ENCODE peak calls at places on chromosome 1, in five cellular contexts. One of them, this sample, is unnamed.

GRCh38 chr1:187514110-187514509 is 685.4 kb downstream of the PLA2G4A start:
- DNase-seq in upper lobe of right lung: no peak
- DNase-seq in PC-3: no peak
- DNase-seq in IMR-90: no peak
- DNase-seq in gastrocnemius medialis: no peak
- DNase-seq in this sample: no peak

GRCh38 chr1:203701606-203702005 is 63.4 kb upstream of the LAX1 start:
- DNase-seq in upper lobe of right lung: no peak
- DNase-seq in PC-3: peak
- DNase-seq in IMR-90: no peak
- DNase-seq in gastrocnemius medialis: no peak
- DNase-seq in this sample: no peak

GRCh38 chr1:170175477-170175876 is 29.7 kb downstream of the NTMT2 start:
- DNase-seq in upper lobe of right lung: no peak
- DNase-seq in PC-3: no peak
- DNase-seq in IMR-90: no peak
- DNase-seq in gastrocnemius medialis: no peak
- DNase-seq in this sample: no peak

GRCh38 chr1:185369786-185370185 is 52.7 kb upstream of the IVNS1ABP start:
- DNase-seq in upper lobe of right lung: no peak
- DNase-seq in PC-3: peak
- DNase-seq in IMR-90: no peak
- DNase-seq in gastrocnemius medialis: no peak
- DNase-seq in this sample: no peak

GRCh38 chr1:61316493-61316892 is 234.1 kb downstream of the NFIA start:
- DNase-seq in upper lobe of right lung: no peak
- DNase-seq in PC-3: no peak
- DNase-seq in IMR-90: no peak
- DNase-seq in gastrocnemius medialis: no peak
- DNase-seq in this sample: no peak

GRCh38 chr1:7857951-7858350 is 5.1 kb upstream of the UTS2 start:
- DNase-seq in upper lobe of right lung: no peak
- DNase-seq in PC-3: peak
- DNase-seq in IMR-90: no peak
- DNase-seq in gastrocnemius medialis: no peak
- DNase-seq in this sample: no peak

GRCh38 chr1:155174334-155175280 is 958 bp downstream of the TRIM46 start:
- DNase-seq in upper lobe of right lung: peak
- DNase-seq in PC-3: peak
- DNase-seq in IMR-90: peak
- DNase-seq in gastrocnemius medialis: no peak
- DNase-seq in this sample: no peak

GRCh38 chr1:111517464-111518225 is 14.2 kb upstream of the ADORA3 start:
- DNase-seq in upper lobe of right lung: no peak
- DNase-seq in PC-3: no peak
- DNase-seq in IMR-90: no peak
- DNase-seq in gastrocnemius medialis: no peak
- DNase-seq in this sample: no peak

GRCh38 chr1:50610563-50610962 is 187.3 kb upstream of the DMRTA2 start:
- DNase-seq in upper lobe of right lung: no peak
- DNase-seq in PC-3: no peak
- DNase-seq in IMR-90: no peak
- DNase-seq in gastrocnemius medialis: no peak
- DNase-seq in this sample: no peak

GRCh38 chr1:8325771-8326170 is 7.9 kb downstream of the SLC45A1 start:
- DNase-seq in upper lobe of right lung: no peak
- DNase-seq in PC-3: no peak
- DNase-seq in IMR-90: no peak
- DNase-seq in gastrocnemius medialis: no peak
- DNase-seq in this sample: no peak

GRCh38 chr1:43565600-43566360 is 35.1 kb downstream of the PTPRF start:
- DNase-seq in upper lobe of right lung: peak
- DNase-seq in PC-3: no peak
- DNase-seq in IMR-90: peak
- DNase-seq in gastrocnemius medialis: no peak
- DNase-seq in this sample: no peak

GRCh38 chr1:111565079-111565478 is 54.5 kb upstream of the RAP1A start:
- DNase-seq in upper lobe of right lung: no peak
- DNase-seq in PC-3: peak
- DNase-seq in IMR-90: peak
- DNase-seq in gastrocnemius medialis: no peak
- DNase-seq in this sample: peak

GRCh38 chr1:12161662-12162458 is 4.9 kb upstream of the TNFRSF1B start:
- DNase-seq in upper lobe of right lung: peak
- DNase-seq in PC-3: peak
- DNase-seq in IMR-90: peak
- DNase-seq in gastrocnemius medialis: peak
- DNase-seq in this sample: peak

GRCh38 chr1:87358219-87358618 is 29.5 kb downstream of the LMO4 start:
- DNase-seq in upper lobe of right lung: no peak
- DNase-seq in PC-3: no peak
- DNase-seq in IMR-90: no peak
- DNase-seq in gastrocnemius medialis: no peak
- DNase-seq in this sample: no peak

GRCh38 chr1:247111259-247111635 is 7.1 kb upstream of the ZNF669 start:
- DNase-seq in upper lobe of right lung: no peak
- DNase-seq in PC-3: no peak
- DNase-seq in IMR-90: no peak
- DNase-seq in gastrocnemius medialis: no peak
- DNase-seq in this sample: no peak

GRCh38 chr1:162035241-162035640 is 11.6 kb upstream of the OLFML2B start:
- DNase-seq in upper lobe of right lung: no peak
- DNase-seq in PC-3: peak
- DNase-seq in IMR-90: no peak
- DNase-seq in gastrocnemius medialis: no peak
- DNase-seq in this sample: no peak

GRCh38 chr1:53326598-53327182 is 1.2 kb downstream of the LRP8 start:
- DNase-seq in upper lobe of right lung: peak
- DNase-seq in PC-3: peak
- DNase-seq in IMR-90: no peak
- DNase-seq in gastrocnemius medialis: no peak
- DNase-seq in this sample: no peak

GRCh38 chr1:18243503-18244175 is 136.0 kb downstream of the IGSF21 start:
- DNase-seq in upper lobe of right lung: no peak
- DNase-seq in PC-3: no peak
- DNase-seq in IMR-90: no peak
- DNase-seq in gastrocnemius medialis: no peak
- DNase-seq in this sample: no peak

GRCh38 chr1:239260779-239261286 is 125.5 kb upstream of the CHRM3 start:
- DNase-seq in upper lobe of right lung: no peak
- DNase-seq in PC-3: peak
- DNase-seq in IMR-90: no peak
- DNase-seq in gastrocnemius medialis: no peak
- DNase-seq in this sample: no peak

GRCh38 chr1:17671314-17671705 is 83.8 kb upstream of the ACTL8 start:
- DNase-seq in upper lobe of right lung: no peak
- DNase-seq in PC-3: no peak
- DNase-seq in IMR-90: no peak
- DNase-seq in gastrocnemius medialis: no peak
- DNase-seq in this sample: no peak

GRCh38 chr1:115976900-115977480 is 677 bp downstream of the SLC22A15 start:
- DNase-seq in upper lobe of right lung: no peak
- DNase-seq in PC-3: peak
- DNase-seq in IMR-90: no peak
- DNase-seq in gastrocnemius medialis: no peak
- DNase-seq in this sample: no peak

GRCh38 chr1:2258996-2259395 is 30.9 kb downstream of the SKI start:
- DNase-seq in upper lobe of right lung: no peak
- DNase-seq in PC-3: no peak
- DNase-seq in IMR-90: no peak
- DNase-seq in gastrocnemius medialis: no peak
- DNase-seq in this sample: no peak

GRCh38 chr1:5744911-5745431 is 247.3 kb downstream of the NPHP4 start:
- DNase-seq in upper lobe of right lung: peak
- DNase-seq in PC-3: no peak
- DNase-seq in IMR-90: no peak
- DNase-seq in gastrocnemius medialis: no peak
- DNase-seq in this sample: no peak

GRCh38 chr1:235278915-235279292 is 49.1 kb downstream of the ARID4B start:
- DNase-seq in upper lobe of right lung: no peak
- DNase-seq in PC-3: no peak
- DNase-seq in IMR-90: no peak
- DNase-seq in gastrocnemius medialis: no peak
- DNase-seq in this sample: no peak

GRCh38 chr1:68201546-68202238 is 30.6 kb downstream of the WLS start:
- DNase-seq in upper lobe of right lung: no peak
- DNase-seq in PC-3: no peak
- DNase-seq in IMR-90: peak
- DNase-seq in gastrocnemius medialis: no peak
- DNase-seq in this sample: no peak

GRCh38 chr1:196594700-196595099 is 13.5 kb downstream of the KCNT2 start:
- DNase-seq in upper lobe of right lung: no peak
- DNase-seq in PC-3: no peak
- DNase-seq in IMR-90: no peak
- DNase-seq in gastrocnemius medialis: no peak
- DNase-seq in this sample: no peak

GRCh38 chr1:198948895-198949659 is 310.2 kb downstream of the PTPRC start:
- DNase-seq in upper lobe of right lung: peak
- DNase-seq in PC-3: no peak
- DNase-seq in IMR-90: no peak
- DNase-seq in gastrocnemius medialis: no peak
- DNase-seq in this sample: no peak

GRCh38 chr1:167820684-167821355 is 93.1 kb downstream of the ADCY10 start:
- DNase-seq in upper lobe of right lung: no peak
- DNase-seq in PC-3: no peak
- DNase-seq in IMR-90: no peak
- DNase-seq in gastrocnemius medialis: no peak
- DNase-seq in this sample: no peak

GRCh38 chr1:230713915-230714764 is at the start of gene AGT:
- DNase-seq in upper lobe of right lung: no peak
- DNase-seq in PC-3: peak
- DNase-seq in IMR-90: peak
- DNase-seq in gastrocnemius medialis: peak
- DNase-seq in this sample: peak

GRCh38 chr1:2187619-2188018 is 7.0 kb downstream of the FAAP20 start:
- DNase-seq in upper lobe of right lung: no peak
- DNase-seq in PC-3: no peak
- DNase-seq in IMR-90: no peak
- DNase-seq in gastrocnemius medialis: no peak
- DNase-seq in this sample: no peak

GRCh38 chr1:240237305-240237721 is 145.6 kb downstream of the FMN2 start:
- DNase-seq in upper lobe of right lung: no peak
- DNase-seq in PC-3: no peak
- DNase-seq in IMR-90: peak
- DNase-seq in gastrocnemius medialis: no peak
- DNase-seq in this sample: peak

GRCh38 chr1:214446772-214447556 is 104.4 kb downstream of the PTPN14 start:
- DNase-seq in upper lobe of right lung: no peak
- DNase-seq in PC-3: peak
- DNase-seq in IMR-90: peak
- DNase-seq in gastrocnemius medialis: no peak
- DNase-seq in this sample: peak

GRCh38 chr1:225343618-225344017 is 84.2 kb downstream of the LBR start:
- DNase-seq in upper lobe of right lung: no peak
- DNase-seq in PC-3: peak
- DNase-seq in IMR-90: peak
- DNase-seq in gastrocnemius medialis: no peak
- DNase-seq in this sample: no peak
- TF ChIP-seq CTCF in upper lobe of right lung: peak
- TF ChIP-seq CTCF in PC-3: peak
- TF ChIP-seq CTCF in IMR-90: no peak
- TF ChIP-seq CTCF in gastrocnemius medialis: no peak
- TF ChIP-seq CTCF in this sample: peak

GRCh38 chr1:243718022-243718421 is 132.0 kb downstream of the AKT3 start:
- DNase-seq in upper lobe of right lung: no peak
- DNase-seq in PC-3: no peak
- DNase-seq in IMR-90: no peak
- DNase-seq in gastrocnemius medialis: no peak
- DNase-seq in this sample: no peak
- TF ChIP-seq CTCF in upper lobe of right lung: no peak
- TF ChIP-seq CTCF in PC-3: no peak
- TF ChIP-seq CTCF in IMR-90: no peak
- TF ChIP-seq CTCF in gastrocnemius medialis: no peak
- TF ChIP-seq CTCF in this sample: no peak

GRCh38 chr1:202613571-202613970 is 96.7 kb downstream of the SYT2 start:
- DNase-seq in upper lobe of right lung: no peak
- DNase-seq in PC-3: no peak
- DNase-seq in IMR-90: no peak
- DNase-seq in gastrocnemius medialis: no peak
- DNase-seq in this sample: no peak

GRCh38 chr1:202615501-202616354 is 94.5 kb downstream of the SYT2 start:
- DNase-seq in upper lobe of right lung: no peak
- DNase-seq in PC-3: peak
- DNase-seq in IMR-90: peak
- DNase-seq in gastrocnemius medialis: peak
- DNase-seq in this sample: no peak

GRCh38 chr1:202619528-202619927 is 90.7 kb downstream of the SYT2 start:
- DNase-seq in upper lobe of right lung: no peak
- DNase-seq in PC-3: no peak
- DNase-seq in IMR-90: no peak
- DNase-seq in gastrocnemius medialis: no peak
- DNase-seq in this sample: no peak

GRCh38 chr1:202618387-202619022 is 91.7 kb downstream of the SYT2 start:
- DNase-seq in upper lobe of right lung: no peak
- DNase-seq in PC-3: peak
- DNase-seq in IMR-90: peak
- DNase-seq in gastrocnemius medialis: no peak
- DNase-seq in this sample: no peak

DNA sequence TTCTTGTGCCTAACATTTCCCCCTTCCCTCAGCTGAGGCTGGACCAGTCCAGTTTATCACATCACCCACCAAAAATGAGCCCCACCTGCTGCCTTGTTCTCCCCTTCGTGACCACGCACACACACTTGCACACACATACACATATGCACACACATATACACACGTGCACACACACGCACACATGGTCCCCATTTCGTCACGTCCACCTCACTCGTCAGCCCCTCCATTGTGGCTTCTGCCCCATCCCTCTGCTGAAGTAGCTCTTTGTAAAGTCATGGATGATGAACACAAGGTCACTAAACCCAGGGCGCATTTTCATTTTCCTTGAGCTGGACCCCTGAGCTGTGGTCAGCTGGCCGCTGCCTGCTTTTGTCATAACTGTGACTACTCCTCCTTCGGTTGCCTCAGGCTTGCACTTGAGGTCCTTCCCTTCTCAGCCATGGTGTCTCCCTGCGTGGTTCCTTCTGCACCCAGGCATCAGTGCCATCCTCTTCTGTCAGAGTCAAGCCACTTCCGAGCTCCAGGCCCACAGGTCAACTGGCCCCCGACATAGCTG is 93.8 kb downstream of the SYT2 start:
- DNase-seq in upper lobe of right lung: no peak
- DNase-seq in PC-3: no peak
- DNase-seq in IMR-90: no peak
- DNase-seq in gastrocnemius medialis: no peak
- DNase-seq in this sample: no peak
- TF ChIP-seq CTCF in upper lobe of right lung: no peak
- TF ChIP-seq CTCF in PC-3: no peak
- TF ChIP-seq CTCF in IMR-90: no peak
- TF ChIP-seq CTCF in gastrocnemius medialis: no peak
- TF ChIP-seq CTCF in this sample: no peak

DNA sequence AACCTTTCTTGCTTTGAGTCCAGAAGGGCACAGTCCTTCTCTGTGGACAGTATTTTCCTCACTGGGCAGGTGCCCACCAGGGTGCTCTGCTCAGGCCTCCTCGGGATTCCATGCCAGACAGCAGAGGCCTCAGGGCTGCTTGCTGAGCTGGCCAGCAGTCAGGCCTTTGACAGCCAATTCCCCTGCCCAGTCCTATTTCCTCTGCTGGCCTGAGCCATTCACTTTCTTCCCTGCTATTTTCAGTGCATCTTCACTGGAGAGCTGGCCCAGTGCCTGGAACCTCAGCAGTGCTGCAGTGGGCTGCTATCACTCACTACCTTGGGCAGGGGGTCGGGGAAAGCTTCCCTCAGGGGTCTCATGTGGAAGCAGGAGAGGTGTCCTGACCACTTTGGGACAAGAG is 33.2 kb downstream of the KCNA10 start:
- DNase-seq in upper lobe of right lung: no peak
- DNase-seq in PC-3: no peak
- DNase-seq in IMR-90: no peak
- DNase-seq in gastrocnemius medialis: no peak
- DNase-seq in this sample: no peak
- TF ChIP-seq CTCF in upper lobe of right lung: no peak
- TF ChIP-seq CTCF in PC-3: no peak
- TF ChIP-seq CTCF in IMR-90: no peak
- TF ChIP-seq CTCF in gastrocnemius medialis: no peak
- TF ChIP-seq CTCF in this sample: no peak